ENCODE peak calls at places on chromosomes 2 and 18, in seven cellular contexts. F, R, Q, L, B, A and N are unnamed samples.

GRCh38 chr2:74374509-74375205 is 5.5 kb downstream of the DCTN1 start:
- DNase-seq in B (no peak), F (no peak), L (no peak), Q (peak), R (peak), A (peak), N (peak)

GRCh38 chr2:64115808-64116598 is 28.2 kb downstream of the PELI1 start:
- DNase-seq in A (no peak), L (peak), F (no peak), Q (no peak), B (no peak), R (no peak), N (no peak)

GRCh38 chr18:26655010-26655613 is 106.8 kb upstream of the KCTD1 start:
- DNase-seq in F (no peak), Q (no peak), R (peak), A (no peak), B (no peak), L (no peak), N (no peak)

GRCh38 chr2:219474285-219475060 is 24.2 kb upstream of the GMPPA start:
- DNase-seq in A (no peak), B (no peak), R (no peak), L (no peak), Q (no peak), F (no peak), N (no peak)

GRCh38 chr2:106566050-106566449 is 78.9 kb downstream of the CD8B2 start:
- DNase-seq in L (peak), B (no peak), Q (no peak), R (no peak), F (no peak), A (no peak), N (peak)

GRCh38 chr2:190359896-190360376 is 16.5 kb downstream of the INPP1 start:
- DNase-seq in A (no peak), R (no peak), Q (no peak), L (peak), B (no peak), F (no peak), N (peak)

GRCh38 chr2:85575739-85576138 is 1.6 kb upstream of the VAMP8 start:
- DNase-seq in Q (no peak), A (no peak), R (no peak), F (no peak), B (no peak), L (no peak), N (no peak)

GRCh38 chr2:197184959-197185586 is 125.5 kb downstream of the ANKRD44 start:
- DNase-seq in B (no peak), R (no peak), F (no peak), L (no peak), A (no peak), Q (no peak), N (peak)

GRCh38 chr2:201257941-201258665 is 2.2 kb upstream of the CASP8 start:
- DNase-seq in Q (no peak), B (peak), F (peak), L (peak), A (peak), R (peak), N (peak)

GRCh38 chr2:173943738-173944137 is 21.4 kb downstream of the SP3 start:
- DNase-seq in F (no peak), B (no peak), A (no peak), R (no peak), L (no peak), Q (no peak), N (no peak)

GRCh38 chr18:66317243-66318090 is 286.4 kb downstream of the CDH19 start:
- DNase-seq in B (no peak), L (no peak), A (no peak), R (no peak), Q (no peak), F (no peak), N (no peak)

GRCh38 chr18:8084160-8084559 is 517.0 kb downstream of the PTPRM start:
- DNase-seq in L (peak), R (peak), F (no peak), B (peak), Q (peak), A (peak), N (peak)

GRCh38 chr2:165144315-165144714 is 59.5 kb downstream of the SCN3A start:
- DNase-seq in Q (no peak), F (no peak), R (peak), A (no peak), L (no peak), B (no peak), N (no peak)

GRCh38 chr2:15668611-15669305 is 77.1 kb downstream of the DDX1 start:
- DNase-seq in Q (no peak), B (no peak), R (no peak), A (no peak), L (peak), F (no peak), N (peak)

GRCh38 chr2:160581448-160581847 is 87.8 kb upstream of the RBMS1 start:
- DNase-seq in L (no peak), R (peak), B (no peak), A (no peak), Q (no peak), F (no peak), N (no peak)

GRCh38 chr2:56515399-56515798 is 331.6 kb downstream of the CCDC85A start:
- DNase-seq in R (no peak), Q (no peak), F (no peak), A (no peak), B (no peak), L (no peak), N (no peak)

GRCh38 chr18:61531182-61531581 is 198.0 kb downstream of the CDH20 start:
- DNase-seq in R (no peak), B (no peak), L (no peak), Q (no peak), F (no peak), A (no peak), N (no peak)

GRCh38 chr2:177239934-177240600 is 24.5 kb downstream of the NFE2L2 start:
- DNase-seq in B (no peak), A (no peak), F (peak), Q (no peak), R (peak), L (no peak), N (peak)

GRCh38 chr2:36967236-36967876 is 1.0 kb upstream of the STRN start:
- DNase-seq in A (no peak), R (no peak), F (no peak), B (no peak), L (peak), Q (no peak), N (no peak)

GRCh38 chr18:37565138-37565984 is at the start of gene CELF4:
- DNase-seq in B (no peak), F (no peak), A (no peak), Q (peak), R (peak), L (no peak), N (no peak)

GRCh38 chr18:23661735-23662308 is 889 bp downstream of the ANKRD29 start:
- DNase-seq in L (no peak), B (no peak), F (no peak), A (no peak), Q (no peak), R (no peak), N (no peak)

GRCh38 chr2:30470426-30470825 is 23.4 kb downstream of the LCLAT1 start:
- DNase-seq in Q (no peak), L (no peak), B (no peak), R (no peak), F (no peak), A (no peak), N (no peak)

GRCh38 chr2:231186325-231186724 is 12.1 kb upstream of the ARMC9 start:
- DNase-seq in Q (no peak), F (no peak), L (no peak), B (no peak), R (no peak), A (no peak), N (no peak)

GRCh38 chr2:128425731-128426620 is 107.3 kb upstream of the HS6ST1 start:
- DNase-seq in F (no peak), A (no peak), L (no peak), Q (no peak), R (peak), B (no peak), N (peak)

GRCh38 chr2:195562624-195563566 is 94.1 kb upstream of the SLC39A10 start:
- DNase-seq in L (no peak), B (no peak), F (no peak), R (peak), A (no peak), Q (no peak), N (peak)

GRCh38 chr2:23617167-23617787 is 232.3 kb downstream of the KLHL29 start:
- DNase-seq in B (no peak), Q (no peak), R (no peak), F (no peak), L (no peak), A (no peak), N (peak)

GRCh38 chr2:200877443-200877842 is 11.4 kb downstream of the PPIL3 start:
- DNase-seq in Q (no peak), A (no peak), L (no peak), B (no peak), F (no peak), R (no peak), N (no peak)

GRCh38 chr2:66240284-66240683 is 194.6 kb upstream of the MEIS1 start:
- DNase-seq in Q (no peak), F (no peak), L (no peak), A (no peak), B (no peak), R (no peak), N (no peak)
- TF ChIP-seq CEBPB in Q (no peak), F (no peak), L (no peak), A (no peak), B (no peak), R (no peak), N (no peak)

GRCh38 chr2:96692094-96692971 is 47.5 kb downstream of the LMAN2L start:
- DNase-seq in R (no peak), Q (no peak), B (no peak), L (no peak), F (no peak), A (no peak), N (no peak)
- TF ChIP-seq CEBPB in R (no peak), Q (no peak), B (no peak), L (no peak), F (no peak), A (no peak), N (no peak)

DNA sequence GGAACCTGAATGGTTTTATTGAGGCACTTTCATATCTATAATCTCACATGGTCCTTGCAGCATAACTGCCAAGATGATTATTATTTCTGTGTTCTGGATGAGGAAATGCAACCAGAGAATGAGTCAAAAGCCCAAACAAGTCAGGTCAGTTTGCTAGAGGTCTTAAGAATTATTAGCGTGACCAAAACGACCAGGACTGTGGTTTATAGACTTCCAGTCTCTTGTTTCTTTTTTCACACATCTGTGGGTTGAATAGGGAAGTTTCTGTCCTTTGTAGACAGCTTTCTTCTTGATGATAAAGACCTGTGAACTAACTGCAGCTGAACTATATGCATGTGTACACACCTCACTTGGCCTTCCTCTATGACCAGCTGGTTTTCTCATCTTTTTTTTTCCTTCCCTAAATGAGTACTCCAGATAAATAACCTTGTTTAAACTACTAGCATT is 13.9 kb downstream of the ADAM23 start:
- DNase-seq in A (no peak), R (no peak), L (no peak), F (peak), B (no peak), Q (no peak), N (no peak)
- TF ChIP-seq CEBPB in A (no peak), R (no peak), L (no peak), F (peak), B (no peak), Q (no peak), N (no peak)

GRCh38 chr2:239195992-239196391 is 204.8 kb downstream of the HDAC4 start:
- DNase-seq in Q (no peak), R (no peak), B (no peak), A (no peak), L (no peak), F (no peak), N (no peak)

GRCh38 chr2:239193925-239194687 is 206.7 kb downstream of the HDAC4 start:
- DNase-seq in L (no peak), R (peak), A (no peak), F (no peak), B (no peak), Q (peak), N (no peak)

GRCh38 chr2:239195318-239195871 is 205.4 kb downstream of the HDAC4 start:
- DNase-seq in B (no peak), L (no peak), Q (peak), A (no peak), R (no peak), F (no peak), N (no peak)

GRCh38 chr2:239193426-239193825 is 207.4 kb downstream of the HDAC4 start:
- DNase-seq in A (no peak), Q (peak), B (no peak), R (no peak), L (no peak), F (no peak), N (no peak)

GRCh38 chr2:239194731-239195317 is 206.0 kb downstream of the HDAC4 start:
- DNase-seq in A (no peak), R (no peak), F (no peak), L (no peak), Q (peak), B (no peak), N (no peak)
- TF ChIP-seq CEBPB in A (no peak), R (no peak), F (no peak), L (no peak), Q (no peak), B (no peak), N (no peak)

GRCh38 chr18:48459016-48459415 is 49.8 kb upstream of the ZBTB7C start:
- DNase-seq in F (no peak), A (no peak), L (no peak), B (no peak), R (no peak), Q (no peak), N (no peak)
- TF ChIP-seq CEBPB in F (no peak), A (no peak), L (no peak), B (no peak), R (no peak), Q (no peak), N (no peak)

GRCh38 chr18:49487711-49488310 is 777 bp upstream of the C18orf32 start:
- DNase-seq in R (no peak), L (no peak), A (no peak), F (no peak), B (no peak), Q (no peak), N (no peak)
- TF ChIP-seq CEBPB in R (no peak), L (no peak), A (no peak), F (no peak), B (no peak), Q (no peak), N (no peak)

GRCh38 chr18:77207540-77207939 is 42.1 kb upstream of the GALR1 start:
- DNase-seq in L (peak), B (peak), Q (no peak), F (no peak), R (peak), A (no peak), N (peak)

GRCh38 chr18:77209587-77209986 is 40.1 kb upstream of the GALR1 start:
- DNase-seq in B (no peak), F (no peak), L (no peak), Q (no peak), A (no peak), R (no peak), N (peak)

GRCh38 chr18:77208969-77209368 is 40.7 kb upstream of the GALR1 start:
- DNase-seq in L (no peak), R (no peak), Q (no peak), F (peak), A (no peak), B (no peak), N (peak)

GRCh38 chr18:77206676-77207370 is 42.8 kb upstream of the GALR1 start:
- DNase-seq in F (no peak), R (no peak), A (no peak), L (no peak), B (no peak), Q (no peak), N (peak)

GRCh38 chr18:77210249-77210648 is 39.4 kb upstream of the GALR1 start:
- DNase-seq in L (no peak), Q (no peak), F (no peak), R (no peak), A (no peak), B (no peak), N (no peak)
- TF ChIP-seq CEBPB in L (no peak), Q (no peak), F (no peak), R (no peak), A (no peak), B (no peak), N (no peak)

DNA sequence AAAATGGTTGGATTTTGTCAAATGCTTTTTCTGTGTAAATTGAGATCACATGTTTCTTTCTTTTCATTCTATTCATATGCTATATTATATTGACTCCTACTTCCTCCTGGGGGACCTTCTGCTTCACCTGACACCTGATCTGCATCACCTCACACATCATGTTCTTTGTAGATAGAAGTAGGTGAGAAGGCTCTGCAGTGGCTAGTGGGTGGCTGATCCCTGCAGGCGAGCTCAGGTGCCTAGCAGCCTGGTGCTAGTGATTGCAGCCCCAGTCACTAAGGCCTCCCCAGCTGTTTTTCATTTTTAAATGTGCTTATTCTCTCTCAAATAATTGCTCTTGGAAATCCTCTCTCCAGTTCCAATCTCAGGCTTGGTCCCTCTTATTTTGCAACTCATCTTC is 33.6 kb downstream of the MC4R start:
- DNase-seq in F (no peak), Q (no peak), A (no peak), B (no peak), L (no peak), R (no peak), N (no peak)
- TF ChIP-seq CEBPB in F (no peak), Q (no peak), A (no peak), B (no peak), L (no peak), R (no peak), N (no peak)

GRCh38 chr2:55052087-55053061 is 2.1 kb upstream of the RTN4 start:
- DNase-seq in F (no peak), A (no peak), R (no peak), Q (no peak), B (no peak), L (no peak), N (peak)
- TF ChIP-seq CEBPB in F (no peak), A (no peak), R (no peak), Q (no peak), B (no peak), L (no peak), N (no peak)